ENCODE peak calls at places on chromosome 20, in four cellular contexts. F is H1, C is H9, R is IMR-90. T is an unnamed sample.

GRCh38 chr20:40887100-40887499 is 141.5 kb upstream of the TOP1 start:
- DNase-seq in R (no peak), F (no peak), C (no peak), T (no peak)

GRCh38 chr20:51631011-51631950 is 88.8 kb upstream of the NFATC2 start:
- DNase-seq in C (no peak), R (peak), F (no peak), T (no peak)

GRCh38 chr20:47320990-47321805 is 35.3 kb downstream of the ZMYND8 start:
- DNase-seq in C (no peak), R (no peak), F (no peak), T (peak)

GRCh38 chr20:7144464-7144863 is 377.0 kb downstream of the BMP2 start:
- DNase-seq in C (no peak), F (no peak), R (no peak), T (no peak)

GRCh38 chr20:34164569-34164968 is 52.5 kb upstream of the EIF2S2 start:
- DNase-seq in C (no peak), F (no peak), R (no peak), T (no peak)

GRCh38 chr20:11159728-11160127 is 485.9 kb upstream of the JAG1 start:
- DNase-seq in F (no peak), R (peak), C (no peak), T (no peak)

GRCh38 chr20:32605167-32605656 is 20.1 kb upstream of the NOL4L start:
- DNase-seq in C (no peak), R (peak), F (no peak), T (no peak)

GRCh38 chr20:44748005-44748370 is 2.3 kb downstream of the KCNK15 start:
- DNase-seq in C (no peak), R (no peak), F (no peak), T (no peak)

GRCh38 chr20:48627737-48628128 is 200.1 kb downstream of the PREX1 start:
- DNase-seq in F (no peak), R (no peak), C (no peak), T (no peak)

GRCh38 chr20:48626226-48626937 is 201.4 kb downstream of the PREX1 start:
- DNase-seq in R (peak), F (no peak), C (no peak), T (no peak)

GRCh38 chr20:48629069-48629959 is 198.5 kb downstream of the PREX1 start:
- DNase-seq in F (no peak), R (no peak), C (no peak), T (no peak)

GRCh38 chr20:48625136-48625900 is 202.5 kb downstream of the PREX1 start:
- DNase-seq in C (no peak), F (no peak), R (no peak), T (no peak)

GRCh38 chr20:48626938-48627736 is 200.7 kb downstream of the PREX1 start:
- DNase-seq in F (no peak), C (no peak), R (no peak), T (no peak)
- H2AK5ac ChIP-seq in F (no peak), C (no peak), R (no peak), T (no peak)

DNA sequence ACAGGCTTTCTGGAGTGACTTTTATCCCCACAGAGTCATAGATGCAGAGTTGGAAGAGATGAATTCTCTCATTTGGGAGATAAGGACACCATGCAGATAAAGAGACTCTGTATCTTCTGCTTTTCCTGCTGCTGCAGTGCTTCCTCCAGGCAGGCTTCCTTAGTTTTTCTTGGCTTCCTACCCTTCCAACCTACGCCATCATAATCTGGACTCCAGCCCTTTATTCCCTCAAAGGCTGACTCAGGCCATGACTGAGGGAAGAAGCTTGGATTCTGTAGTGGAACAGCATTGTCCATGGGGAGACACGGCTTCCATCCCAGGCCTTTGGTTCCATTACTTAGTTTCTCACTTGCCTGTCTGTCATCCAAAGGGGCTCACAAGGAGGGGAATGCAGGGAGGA is 6.5 kb upstream of the RNF24 start:
- DNase-seq in C (no peak), F (no peak), R (peak), T (peak)
- H3K56ac ChIP-seq in C (no peak), F (no peak), R (no peak), T (peak)

DNA sequence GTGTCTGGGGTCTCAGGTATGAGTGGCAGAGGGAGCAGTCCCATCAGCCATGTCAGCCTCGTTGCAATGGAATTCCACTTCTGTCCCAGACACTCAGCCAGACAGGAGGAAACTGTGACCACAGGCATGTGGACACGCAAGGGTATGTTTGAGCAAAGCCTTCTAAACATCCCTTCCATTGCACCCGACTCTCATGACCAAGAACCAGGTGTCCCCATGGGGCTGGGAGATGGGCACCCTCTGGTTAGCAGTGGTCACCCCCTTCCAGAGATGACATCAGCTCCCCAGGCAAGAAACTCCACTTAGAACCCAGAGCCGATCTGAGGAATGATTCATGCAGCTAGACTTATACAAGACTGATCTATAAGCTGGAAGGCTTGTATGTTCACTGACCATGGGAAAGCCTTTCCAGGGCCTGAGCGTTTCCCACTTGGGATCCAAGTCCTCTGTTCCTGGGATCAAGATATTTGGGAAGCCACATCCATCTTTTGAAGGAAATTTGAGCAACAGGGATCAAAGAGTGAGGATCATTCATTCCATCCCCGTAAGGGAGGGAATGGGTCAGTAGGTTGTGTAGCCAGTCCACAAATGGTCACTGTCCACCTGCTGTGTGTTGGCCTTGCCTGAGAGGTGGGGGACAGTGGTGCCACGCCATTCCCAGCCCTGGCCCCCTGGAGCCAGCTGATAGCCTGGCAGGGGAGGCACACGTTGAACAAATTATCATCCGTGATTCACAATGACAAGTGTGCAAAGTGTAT is 3.9 kb upstream of the MRGBP start:
- DNase-seq in F (no peak), R (peak), C (no peak), T (no peak)
- H2AK5ac ChIP-seq in F (peak), R (peak), C (no peak), T (no peak)

GRCh38 chr20:59102722-59103415 is 60.3 kb upstream of the PRELID3B start:
- DNase-seq in R (no peak), F (no peak), C (no peak), T (no peak)
- H3K56ac ChIP-seq in R (no peak), F (no peak), C (no peak), T (no peak)

T was measured in mesendoderm.